ENCODE peak calls at places on chromosomes 6 and 20, in nine cellular contexts. V, T, J, M, W, N, F, O and G are unnamed samples.

GRCh38 chr20:8094415-8094818 is 37.6 kb upstream of the PLCB1 start:
- DNase-seq in V (no peak), T (no peak), J (peak; percentile 25), M (peak; percentile 71), W (peak; percentile 22), N (no peak), F (peak; percentile 20), O (no peak), G (no peak)

GRCh38 chr6:57303931-57304681 is 13.3 kb upstream of the PRIM2 start:
- DNase-seq in V (no peak), T (no peak), J (no peak), M (no peak), W (peak; percentile 33), N (no peak), F (no peak), O (no peak), G (no peak)

GRCh38 chr20:2042400-2042799 is 48.5 kb upstream of the PDYN start:
- DNase-seq in V (no peak), T (no peak), J (no peak), M (no peak), W (no peak), N (no peak), F (no peak), O (no peak), G (no peak)

GRCh38 chr6:12232339-12232738 is 57.8 kb upstream of the EDN1 start:
- DNase-seq in V (no peak), T (no peak), J (no peak), M (no peak), W (peak; percentile 10), N (no peak), F (no peak), O (no peak), G (peak; percentile 21)

GRCh38 chr20:50930139-50931047 is 844 bp downstream of the ADNP start:
- DNase-seq in V (no peak), T (no peak), J (no peak), M (peak; percentile 75), W (no peak), N (peak; percentile 14), F (no peak), O (peak; percentile 16), G (no peak)

GRCh38 chr6:26597389-26597766 is 625 bp downstream of the ABT1 start:
- DNase-seq in V (no peak), T (no peak), J (no peak), M (no peak), W (no peak), N (no peak), F (no peak), O (no peak), G (no peak)

GRCh38 chr6:40322336-40322735 is 264.8 kb downstream of the LRFN2 start:
- DNase-seq in V (no peak), T (no peak), J (no peak), M (no peak), W (no peak), N (no peak), F (no peak), O (no peak), G (no peak)

GRCh38 chr6:99467509-99468106 is 42.5 kb upstream of the PNISR start:
- DNase-seq in V (no peak), T (peak; percentile 2), J (peak; percentile 6), M (no peak), W (peak; percentile 33), N (no peak), F (no peak), O (peak; percentile 12), G (no peak)

GRCh38 chr20:33732166-33732970 is 572 bp downstream of the ZNF341 start:
- DNase-seq in V (no peak), T (no peak), J (no peak), M (peak; percentile 93), W (peak; percentile 80), N (no peak), F (peak; percentile 90), O (no peak), G (peak; percentile 32)

GRCh38 chr20:4082406-4083102 is 67.2 kb upstream of the RNF24 start:
- DNase-seq in V (no peak), T (no peak), J (no peak), M (peak; percentile 78), W (peak; percentile 89), N (no peak), F (no peak), O (peak; percentile 60), G (peak; percentile 59)

GRCh38 chr20:50312682-50313187 is 122.1 kb downstream of the CEBPB start:
- DNase-seq in V (no peak), T (no peak), J (no peak), M (peak; percentile 81), W (peak; percentile 44), N (no peak), F (no peak), O (no peak), G (no peak)

GRCh38 chr20:2917266-2917665 is 44.0 kb downstream of the PTPRA start:
- DNase-seq in V (no peak), T (no peak), J (no peak), M (no peak), W (no peak), N (no peak), F (no peak), O (no peak), G (no peak)

GRCh38 chr20:54691335-54691734 is 215.9 kb downstream of the DOK5 start:
- DNase-seq in V (no peak), T (no peak), J (no peak), M (no peak), W (no peak), N (no peak), F (no peak), O (no peak), G (no peak)

GRCh38 chr20:39294137-39294725 is 332.1 kb downstream of the DHX35 start:
- DNase-seq in V (no peak), T (no peak), J (no peak), M (no peak), W (no peak), N (no peak), F (no peak), O (no peak), G (no peak)

GRCh38 chr6:147586044-147586443 is 77.6 kb downstream of the SAMD5 start:
- DNase-seq in V (no peak), T (no peak), J (no peak), M (no peak), W (no peak), N (no peak), F (no peak), O (no peak), G (no peak)

GRCh38 chr6:108288742-108289141 is 6.1 kb upstream of the AFG1L start:
- DNase-seq in V (no peak), T (no peak), J (no peak), M (no peak), W (no peak), N (no peak), F (no peak), O (no peak), G (no peak)

GRCh38 chr6:158869010-158869603 is 49.9 kb upstream of the EZR start:
- DNase-seq in V (no peak), T (peak; percentile 80), J (no peak), M (no peak), W (no peak), N (no peak), F (no peak), O (no peak), G (peak; percentile 53)

GRCh38 chr20:34560141-34560523 is 1.6 kb downstream of the MAP1LC3A start:
- DNase-seq in V (no peak), T (no peak), J (no peak), M (no peak), W (no peak), N (no peak), F (peak; percentile 29), O (no peak), G (no peak)

GRCh38 chr6:110875548-110876169 is 1.1 kb downstream of the AMD1 start:
- DNase-seq in V (no peak), T (no peak), J (no peak), M (peak; percentile 74), W (no peak), N (peak; percentile 67), F (peak; percentile 47), O (peak; percentile 76), G (no peak)

GRCh38 chr6:133854633-133855598 is 34.0 kb upstream of the TCF21 start:
- DNase-seq in V (no peak), T (no peak), J (no peak), M (no peak), W (peak; percentile 40), N (no peak), F (no peak), O (no peak), G (no peak)

GRCh38 chr6:27866370-27867050 is 45.7 kb downstream of the OR2B2 start:
- DNase-seq in V (peak; percentile 72), T (no peak), J (peak; percentile 66), M (no peak), W (peak; percentile 86), N (peak; percentile 66), F (no peak), O (peak; percentile 73), G (peak; percentile 74)